ENCODE peak calls at places on chromosomes 6 and 20, in ten cellular contexts. F is NCI-H1105 treated with DMSO at 0.1 percent for 48 hours; L is aorta; E is DMS153; U is stimulated activated CD4-positive, alpha-beta T cell treated with anti-CD3 and anti-CD28 coated beads, Interleukin-15, amount 100 ng/mL, for 24 hours; R is NCI-H82; O is naive thymus-derived CD8-positive, alpha-beta T cell; S is prostate gland; J is posterior vena cava; M is CD4-positive, alpha-beta T cell. B is an unnamed sample.

GRCh38 chr6:21496749-21497148 is 96.8 kb upstream of the SOX4 start:
- DNase-seq in F (no peak), L (no peak), E (no peak), U (no peak), R (no peak), O (no peak), S (no peak), J (no peak), M (no peak), B (no peak)

GRCh38 chr20:44888226-44889103 is 3.0 kb downstream of the YWHAB start:
- DNase-seq in F (no peak), L (no peak), E (no peak), U (no peak), R (no peak), O (no peak), S (no peak), J (no peak), M (no peak), B (no peak)

GRCh38 chr20:58584051-58584824 is 66.8 kb upstream of the STX16 start:
- DNase-seq in F (no peak), L (peak; percentile 41), E (no peak), U (no peak), R (peak; percentile 18), O (no peak), S (no peak), J (no peak), M (no peak), B (no peak)

GRCh38 chr20:57030611-57031600 is 235.5 kb downstream of the BMP7 start:
- DNase-seq in F (no peak), L (no peak), E (no peak), U (no peak), R (peak; percentile 78), O (no peak), S (no peak), J (no peak), M (no peak), B (no peak)

GRCh38 chr6:18155273-18155863 is at the start of gene KDM1B:
- DNase-seq in F (peak; percentile 98), L (no peak), E (peak; percentile 96), U (peak; percentile 98), R (peak; percentile 99), O (peak; percentile 99), S (no peak), J (peak; percentile 100), M (no peak), B (peak; percentile 98)

GRCh38 chr6:51398793-51399192 is 580.1 kb downstream of the TFAP2B start:
- DNase-seq in F (no peak), L (no peak), E (peak; percentile 75), U (no peak), R (peak; percentile 29), O (no peak), S (no peak), J (peak; percentile 67), M (no peak), B (no peak)

GRCh38 chr6:31092769-31093505 is 19.4 kb downstream of the C6orf15 start:
- DNase-seq in F (no peak), L (no peak), E (no peak), U (no peak), R (no peak), O (no peak), S (no peak), J (no peak), M (no peak), B (no peak)

GRCh38 chr6:14396826-14397517 is 279.4 kb downstream of the CD83 start:
- DNase-seq in F (no peak), L (no peak), E (no peak), U (peak; percentile 23), R (no peak), O (no peak), S (no peak), J (no peak), M (no peak), B (no peak)

GRCh38 chr6:3232017-3232838 is 4.8 kb upstream of the TUBB2B start:
- DNase-seq in F (peak; percentile 82), L (no peak), E (no peak), U (no peak), R (peak; percentile 63), O (no peak), S (no peak), J (no peak), M (no peak), B (no peak)

GRCh38 chr6:166439366-166440091 is 56.8 kb upstream of the MPC1 start:
- DNase-seq in F (no peak), L (no peak), E (no peak), U (no peak), R (peak; percentile 34), O (no peak), S (no peak), J (no peak), M (no peak), B (no peak)

GRCh38 chr6:39947611-39948068 is 13.4 kb upstream of the MOCS1 start:
- DNase-seq in F (no peak), L (no peak), E (no peak), U (no peak), R (no peak), O (no peak), S (no peak), J (no peak), M (no peak), B (no peak)

GRCh38 chr6:122817766-122818165 is 28.7 kb downstream of the SMPDL3A start:
- DNase-seq in F (no peak), L (no peak), E (no peak), U (no peak), R (no peak), O (no peak), S (no peak), J (no peak), M (no peak), B (peak; percentile 30)

GRCh38 chr6:148761532-148761951 is 14.7 kb downstream of the UST start:
- DNase-seq in F (no peak), L (peak; percentile 68), E (no peak), U (peak; percentile 21), R (no peak), O (peak; percentile 61), S (no peak), J (peak; percentile 50), M (peak; percentile 10), B (peak; percentile 36)

GRCh38 chr20:51810155-51811039 is 8.1 kb upstream of the SALL4 start:
- DNase-seq in F (no peak), L (no peak), E (no peak), U (no peak), R (peak; percentile 79), O (no peak), S (no peak), J (no peak), M (no peak), B (no peak)

GRCh38 chr20:35135867-35136586 is 11.1 kb downstream of the EDEM2 start:
- DNase-seq in F (no peak), L (no peak), E (no peak), U (no peak), R (no peak), O (no peak), S (no peak), J (peak; percentile 91), M (no peak), B (no peak)

GRCh38 chr6:11230158-11231107 is 2.0 kb downstream of the NEDD9 start:
- DNase-seq in F (no peak), L (no peak), E (no peak), U (no peak), R (no peak), O (no peak), S (no peak), J (no peak), M (no peak), B (no peak)

GRCh38 chr6:151141685-151142084 is 98.1 kb upstream of the AKAP12 start:
- DNase-seq in F (no peak), L (no peak), E (no peak), U (no peak), R (no peak), O (no peak), S (peak; percentile 13), J (no peak), M (no peak), B (no peak)

GRCh38 chr6:169723991-169724553 is at the start of gene PHF10:
- DNase-seq in F (peak; percentile 53), L (no peak), E (no peak), U (peak; percentile 49), R (no peak), O (no peak), S (peak; percentile 22), J (peak; percentile 83), M (peak; percentile 25), B (no peak)

GRCh38 chr6:125945378-125946141 is 11.0 kb upstream of the HINT3 start:
- DNase-seq in F (no peak), L (no peak), E (no peak), U (no peak), R (peak; percentile 46), O (no peak), S (no peak), J (no peak), M (no peak), B (no peak)

B was measured in mucosa of gallbladder.